ENCODE peak calls at places on chromosomes 1 and 21, in ten cellular contexts. T is HCT116, K is heart left ventricle, N is IMR-90, O is body of pancreas, L is kidney, C is ascending aorta, P is GM23338, M is adrenal gland, A is SK-N-SH. G is an unnamed sample.

GRCh38 chr1:47515390-47515789 is 77.5 kb downstream of the FOXD2 start:
- DNase-seq in T (no peak), K (no peak), N (no peak), O (no peak), L (no peak), C (no peak), P (no peak), M (no peak), A (peak; percentile 48), G (no peak)

GRCh38 chr1:155744711-155745283 is 55.9 kb downstream of the DAP3 start:
- DNase-seq in T (no peak), K (no peak), N (no peak), O (no peak), L (no peak), C (no peak), P (no peak), M (no peak), A (no peak), G (no peak)

GRCh38 chr1:46960250-46960649 is 19.0 kb upstream of the CYP4A11 start:
- DNase-seq in T (no peak), K (no peak), N (no peak), O (no peak), L (no peak), C (no peak), P (no peak), M (no peak), A (no peak), G (no peak)

GRCh38 chr1:238675241-238675640 is 711.1 kb upstream of the CHRM3 start:
- DNase-seq in T (no peak), K (no peak), N (no peak), O (no peak), L (no peak), C (no peak), P (no peak), M (no peak), A (no peak), G (no peak)

GRCh38 chr21:36265431-36265830 is 54.6 kb upstream of the MORC3 start:
- DNase-seq in T (no peak), K (no peak), N (no peak), O (no peak), L (peak; percentile 29), C (no peak), P (no peak), M (no peak), A (no peak), G (no peak)

GRCh38 chr1:36966242-36966641 is 68.1 kb downstream of the GRIK3 start:
- DNase-seq in T (no peak), K (no peak), N (peak; percentile 1), O (no peak), L (no peak), C (no peak), P (peak; percentile 70), M (peak; percentile 29), A (no peak), G (no peak)

GRCh38 chr1:33348194-33348593 is 27.3 kb upstream of the A3GALT2 start:
- DNase-seq in T (no peak), K (no peak), N (peak; percentile 52), O (no peak), L (no peak), C (no peak), P (no peak), M (no peak), A (no peak), G (no peak)

GRCh38 chr1:12617511-12617900 is 504 bp downstream of the DHRS3 start:
- DNase-seq in T (no peak), K (no peak), N (no peak), O (peak; percentile 79), L (no peak), C (no peak), P (peak; percentile 38), M (no peak), A (no peak), G (no peak)

GRCh38 chr1:26302733-26303405 is 3.6 kb downstream of the UBXN11 start:
- DNase-seq in T (no peak), K (no peak), N (peak; percentile 88), O (no peak), L (no peak), C (no peak), P (peak; percentile 28), M (no peak), A (no peak), G (no peak)

GRCh38 chr1:26305667-26306289 is 658 bp downstream of the UBXN11 start:
- DNase-seq in T (no peak), K (no peak), N (no peak), O (no peak), L (no peak), C (no peak), P (peak; percentile 27), M (no peak), A (no peak), G (no peak)

GRCh38 chr1:26307363-26307781 is 936 bp upstream of the UBXN11 start:
- DNase-seq in T (no peak), K (no peak), N (no peak), O (no peak), L (no peak), C (no peak), P (no peak), M (no peak), A (no peak), G (no peak)

GRCh38 chr1:26300586-26301275 is 5.7 kb downstream of the UBXN11 start:
- DNase-seq in T (no peak), K (no peak), N (no peak), O (no peak), L (no peak), C (no peak), P (no peak), M (no peak), A (no peak), G (no peak)

DNA sequence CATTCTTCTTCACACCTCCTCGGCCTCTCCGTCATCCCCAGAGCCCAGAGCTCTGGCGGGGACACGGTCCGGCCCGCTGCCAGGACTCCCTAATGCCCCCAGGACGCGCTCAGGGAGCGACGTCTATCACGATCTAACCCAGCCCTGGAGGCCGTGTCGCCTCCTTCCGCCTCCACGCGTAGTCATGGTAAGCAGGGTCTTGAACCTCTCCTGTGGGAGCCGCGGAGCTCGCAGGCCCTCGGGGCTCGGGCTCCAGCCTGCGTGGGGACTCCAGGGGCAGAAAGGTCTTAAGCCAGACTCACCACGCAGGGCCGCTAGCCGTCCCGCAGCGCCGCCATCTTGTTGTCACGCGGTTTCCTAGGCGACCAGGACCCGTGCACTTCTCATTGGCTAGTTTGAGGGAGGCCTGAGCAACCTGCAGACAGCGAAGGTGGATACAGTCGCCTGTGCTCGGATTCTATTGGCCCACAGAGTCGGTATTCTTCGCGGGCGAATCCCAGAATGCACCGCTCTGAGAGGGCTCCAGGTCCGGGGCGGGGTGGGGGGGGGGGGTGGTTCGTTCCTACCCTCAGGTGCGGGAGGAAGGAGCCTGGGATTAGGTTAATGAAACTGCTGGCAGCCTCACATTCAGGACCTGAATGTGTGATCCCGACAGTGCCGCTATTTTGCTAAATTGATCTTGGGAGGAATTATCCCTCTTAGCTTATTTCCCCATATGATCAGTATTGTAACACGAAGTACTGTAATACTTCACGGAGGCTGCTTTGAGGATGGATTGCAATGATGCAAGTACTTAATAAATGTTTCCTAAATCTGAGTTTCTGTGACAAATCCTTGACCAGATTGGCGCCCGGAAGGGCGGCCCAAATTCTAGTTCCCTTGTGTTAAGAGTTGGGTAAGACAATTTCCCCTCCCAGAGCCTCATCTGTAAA is at the start of gene UBXN11:
- DNase-seq in T (peak; percentile 94), K (peak; percentile 89), N (peak; percentile 94), O (peak; percentile 97), L (peak; percentile 96), C (peak; percentile 94), P (peak; percentile 99), M (peak; percentile 98), A (peak; percentile 96), G (peak; percentile 97)
- TF ChIP-seq CTCF in T (no peak), K (no peak), N (no peak), O (no peak), L (no peak), C (no peak), P (no peak), M (no peak), A (no peak), G (no peak)

DNA sequence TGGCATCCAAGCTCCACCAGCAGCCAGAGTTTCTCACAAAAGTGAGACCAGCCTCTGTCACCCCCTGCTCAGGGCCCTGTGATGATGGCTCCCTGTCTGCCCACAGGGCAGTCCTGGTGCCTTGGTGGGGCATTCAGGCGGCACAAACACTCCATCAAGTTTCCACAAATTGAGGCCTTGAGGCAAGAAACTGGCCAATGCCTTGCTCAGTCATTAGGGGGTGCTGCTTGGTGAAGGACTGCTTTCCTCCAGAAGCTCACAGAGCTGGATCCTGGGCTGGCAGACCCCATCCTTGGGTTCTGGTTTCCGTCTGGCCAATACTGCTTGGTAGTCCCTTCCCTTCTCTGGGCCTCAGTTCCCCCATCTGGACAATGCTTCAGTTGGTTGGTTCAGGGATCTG is 12.5 kb upstream of the AHDC1 start:
- DNase-seq in T (no peak), K (no peak), N (no peak), O (no peak), L (no peak), C (no peak), P (peak; percentile 63), M (no peak), A (no peak), G (no peak)
- H3K36me3 ChIP-seq in T (no peaks in the 10 kb centered on the region), K (no peaks in the 10 kb centered on the region), N (no peaks in the 10 kb centered on the region), O (no peaks in the 10 kb centered on the region), L (no peaks in the 10 kb centered on the region), C (no peaks in the 10 kb centered on the region), P (no peaks in the 10 kb centered on the region), M (no peaks in the 10 kb centered on the region), A (no peaks in the 10 kb centered on the region), G (no peaks in the 10 kb centered on the region)

GRCh38 chr1:54278941-54279422 is 79.0 kb downstream of the MRPL37 start:
- DNase-seq in T (no peak), K (no peak), N (peak; percentile 75), O (peak; percentile 43), L (peak; percentile 73), C (peak; percentile 92), P (no peak), M (no peak), A (no peak), G (no peak)

GRCh38 chr1:54279457-54279856 is 79.5 kb downstream of the MRPL37 start:
- DNase-seq in T (no peak), K (no peak), N (no peak), O (no peak), L (peak; percentile 33), C (no peak), P (no peak), M (no peak), A (no peak), G (no peak)

GRCh38 chr1:54282101-54282847 is 82.3 kb downstream of the MRPL37 start:
- DNase-seq in T (no peak), K (no peak), N (no peak), O (peak; percentile 37), L (peak; percentile 63), C (no peak), P (no peak), M (no peak), A (no peak), G (no peak)

GRCh38 chr1:54283214-54283996 is 83.4 kb downstream of the MRPL37 start:
- DNase-seq in T (no peak), K (no peak), N (no peak), O (peak; percentile 61), L (peak; percentile 13), C (no peak), P (no peak), M (no peak), A (no peak), G (no peak)

GRCh38 chr1:54280652-54281051 is 80.7 kb downstream of the MRPL37 start:
- DNase-seq in T (no peak), K (no peak), N (peak; percentile 51), O (no peak), L (peak; percentile 15), C (no peak), P (no peak), M (no peak), A (no peak), G (no peak)
- H3K4me1 ChIP-seq in T (peaks cover 4% of the 10 kb centered on the region), K (peaks cover 58% of the 10 kb centered on the region), N (peaks cover 40% of the 10 kb centered on the region), O (peaks cover 62% of the 10 kb centered on the region), L (peaks cover 37% of the 10 kb centered on the region), C (peaks cover 20% of the 10 kb centered on the region), P (peaks cover 20% of the 10 kb centered on the region), M (peaks cover 23% of the 10 kb centered on the region), A (peaks cover 27% of the 10 kb centered on the region), G (no peaks in the 10 kb centered on the region)

GRCh38 chr1:6601865-6602668 is 602 bp downstream of the KLHL21 start:
- DNase-seq in T (no peak), K (peak; percentile 52), N (peak; percentile 59), O (peak; percentile 72), L (peak; percentile 93), C (no peak), P (peak; percentile 55), M (peak; percentile 72), A (peak; percentile 67), G (no peak)

GRCh38 chr1:6603851-6604558 is 1.3 kb upstream of the KLHL21 start:
- DNase-seq in T (no peak), K (peak; percentile 82), N (peak; percentile 86), O (peak; percentile 69), L (peak; percentile 88), C (peak; percentile 97), P (peak; percentile 93), M (peak; percentile 62), A (no peak), G (no peak)

GRCh38 chr1:6603424-6603850 is 768 bp upstream of the KLHL21 start:
- DNase-seq in T (no peak), K (peak; percentile 65), N (peak; percentile 79), O (peak; percentile 64), L (peak; percentile 86), C (peak; percentile 87), P (peak; percentile 64), M (peak; percentile 71), A (no peak), G (no peak)

GRCh38 chr1:6601049-6601864 is 1.4 kb downstream of the KLHL21 start:
- DNase-seq in T (peak; percentile 68), K (peak; percentile 75), N (peak; percentile 97), O (peak; percentile 94), L (peak; percentile 88), C (peak; percentile 95), P (peak; percentile 67), M (peak; percentile 96), A (peak; percentile 63), G (peak; percentile 92)

DNA sequence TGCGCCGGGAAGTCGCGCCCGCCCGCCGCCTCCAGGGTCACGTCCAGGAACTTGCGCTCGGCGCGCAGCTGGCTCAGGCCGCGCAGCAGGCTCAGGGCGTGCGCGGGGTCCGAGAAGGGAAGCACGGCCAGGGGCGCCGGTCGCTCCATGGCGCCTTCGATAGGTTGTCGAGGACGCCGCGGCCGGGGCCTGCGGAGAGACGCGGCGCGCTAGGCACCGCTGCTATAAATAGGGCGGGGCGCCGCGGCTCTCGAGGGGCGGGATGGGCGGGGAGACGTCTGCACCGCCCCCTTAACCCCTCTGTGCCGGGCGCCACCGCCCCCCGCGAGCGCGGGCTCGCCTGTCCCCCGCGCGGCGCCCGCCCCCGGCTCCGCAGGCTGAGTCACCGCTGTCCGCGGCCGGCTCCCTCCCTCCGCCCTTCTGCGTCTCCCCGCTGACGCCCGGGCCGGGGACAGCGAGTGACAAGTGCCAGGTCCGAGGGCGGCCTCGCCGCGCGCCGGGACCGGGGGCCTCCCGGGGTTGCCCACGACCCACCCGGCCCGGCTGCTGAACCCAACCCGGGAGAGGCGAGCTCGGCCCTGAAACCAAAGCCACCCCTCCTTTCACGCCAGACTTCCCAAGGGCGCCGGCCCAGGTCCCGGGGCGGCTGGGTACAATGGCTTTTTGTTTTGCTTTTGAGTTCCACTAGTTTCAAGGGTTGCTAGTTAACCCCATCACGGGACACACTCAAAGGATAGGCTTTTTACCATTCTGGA is at the start of gene KLHL21:
- DNase-seq in T (peak; percentile 64), K (peak; percentile 92), N (peak; percentile 86), O (peak; percentile 92), L (peak; percentile 98), C (peak; percentile 96), P (peak; percentile 86), M (peak; percentile 93), A (peak; percentile 97), G (peak; percentile 83)
- TF ChIP-seq CTCF in T (no peak), K (no peak), N (no peak), O (peak; percentile 29), L (no peak), C (no peak), P (no peak), M (no peak), A (no peak), G (no peak)